ENCODE peak calls at places on chromosome 11, in seven cellular contexts. K is nephron progenitor cell, R is T-helper 1 cell, G is NCI-H748 treated with DMSO at 0.1 percent for 48 hours, A is trophoblast cell, I is mesothelial cell of epicardium, X is iris pigment epithelial cell. F is an unnamed sample.

GRCh38 chr11:10302744-10303557 is 1.9 kb upstream of the ADM start:
- DNase-seq in K (peak; percentile 61), R (peak; percentile 64), G (peak; percentile 33), A (peak; percentile 78), I (peak; percentile 73), X (peak; percentile 68), F (peak; percentile 70)

GRCh38 chr11:68328374-68329091 is 16.1 kb downstream of the LRP5 start:
- DNase-seq in K (peak; percentile 57), R (no peak), G (no peak), A (no peak), I (no peak), X (no peak), F (no peak)

GRCh38 chr11:123061403-123062157 is at the start of gene HSPA8:
- DNase-seq in K (peak; percentile 61), R (peak; percentile 40), G (peak; percentile 38), A (peak; percentile 58), I (peak; percentile 63), X (peak; percentile 79), F (peak; percentile 62)

GRCh38 chr11:65549088-65549487 is 9.1 kb downstream of the LTBP3 start:
- DNase-seq in K (no peak), R (no peak), G (no peak), A (no peak), I (no peak), X (no peak), F (no peak)

GRCh38 chr11:15937601-15938361 is 418.6 kb downstream of the SOX6 start:
- DNase-seq in K (no peak), R (no peak), G (no peak), A (no peak), I (no peak), X (no peak), F (no peak)

GRCh38 chr11:27618591-27618990 is 81.7 kb downstream of the BDNF start:
- DNase-seq in K (no peak), R (no peak), G (no peak), A (no peak), I (no peak), X (no peak), F (no peak)

GRCh38 chr11:70440206-70440605 is 41.9 kb downstream of the CTTN start:
- DNase-seq in K (no peak), R (no peak), G (no peak), A (no peak), I (no peak), X (no peak), F (no peak)

GRCh38 chr11:66420671-66421476 is at the start of gene NPAS4:
- DNase-seq in K (peak; percentile 26), R (no peak), G (peak; percentile 90), A (no peak), I (no peak), X (no peak), F (no peak)

GRCh38 chr11:43937434-43938411 is 4.7 kb upstream of the C11orf96 start:
- DNase-seq in K (no peak), R (no peak), G (no peak), A (peak; percentile 83), I (no peak), X (peak; percentile 77), F (peak; percentile 71)

GRCh38 chr11:92376146-92376599 is 151.6 kb downstream of the FAT3 start:
- DNase-seq in K (no peak), R (no peak), G (peak; percentile 53), A (no peak), I (no peak), X (peak; percentile 44), F (peak; percentile 41)

GRCh38 chr11:18618341-18619025 is 15.7 kb downstream of the SPTY2D1 start:
- DNase-seq in K (no peak), R (no peak), G (no peak), A (no peak), I (no peak), X (peak; percentile 52), F (peak; percentile 31)

GRCh38 chr11:102347526-102348331 is 715 bp downstream of the BIRC2 start:
- DNase-seq in K (no peak), R (no peak), G (no peak), A (peak; percentile 69), I (no peak), X (peak; percentile 46), F (peak; percentile 41)

GRCh38 chr11:2580061-2580421 is 119.8 kb downstream of the KCNQ1OT1 start:
- DNase-seq in K (no peak), R (no peak), G (no peak), A (no peak), I (peak; percentile 30), X (no peak), F (no peak)

GRCh38 chr11:110909331-110909730 is 197.1 kb upstream of the ARHGAP20 start:
- DNase-seq in K (no peak), R (no peak), G (no peak), A (peak; percentile 49), I (no peak), X (peak; percentile 89), F (no peak)

GRCh38 chr11:68773521-68774187 is 22.3 kb upstream of the TESMIN start:
- DNase-seq in K (no peak), R (no peak), G (no peak), A (peak; percentile 63), I (no peak), X (peak; percentile 70), F (no peak)

GRCh38 chr11:134659882-134660281 is 247.8 kb upstream of the B3GAT1 start:
- DNase-seq in K (no peak), R (no peak), G (no peak), A (no peak), I (no peak), X (no peak), F (no peak)

GRCh38 chr11:24521586-24521985 is 24.7 kb downstream of the LUZP2 start:
- DNase-seq in K (no peak), R (no peak), G (no peak), A (no peak), I (no peak), X (no peak), F (no peak)

GRCh38 chr11:57203359-57203758 is 21.6 kb downstream of the LRRC55 start:
- DNase-seq in K (no peak), R (no peak), G (no peak), A (no peak), I (no peak), X (no peak), F (peak; percentile 8)

GRCh38 chr11:107785401-107785800 is 73.2 kb downstream of the SLC35F2 start:
- DNase-seq in K (no peak), R (no peak), G (no peak), A (peak; percentile 19), I (no peak), X (peak; percentile 54), F (peak; percentile 10)

F was measured in HCEC 1CT.